ENCODE peak calls at places on chromosomes 16 and 17, in five cellular contexts. One of them, this sample, is unnamed.

GRCh38 chr16:3274490-3274889 is 8.8 kb upstream of the ZNF263 start:
- DNase-seq in stimulated activated CD4-positive, alpha-beta T cell treated with anti-CD3 and anti-CD28 coated beads, Interleukin-15, amount 100 ng/mL, for 1 hour: no peak
- DNase-seq in substantia nigra: no peak
- DNase-seq in activated CD8-positive, alpha-beta T cell treated with anti-CD3 and anti-CD28 coated beads, Interleukin-2, amount 10 ng/mL, durations not matched to agents 7 days and 5 days: no peak
- DNase-seq in activated CD4-positive, alpha-beta T cell treated with anti-CD3 and anti-CD28 coated beads, Interleukin-2, amount 10 ng/mL, durations not matched to agents 7 days and 5 days: no peak
- DNase-seq in this sample: no peak

GRCh38 chr17:44736551-44737240 is 22.1 kb upstream of the ADAM11 start:
- DNase-seq in activated CD4-positive, alpha-beta T cell treated with anti-CD3 and anti-CD28 coated beads, Interleukin-2, amount 10 ng/mL, durations not matched to agents 7 days and 5 days: no peak
- DNase-seq in substantia nigra: no peak
- DNase-seq in activated CD8-positive, alpha-beta T cell treated with anti-CD3 and anti-CD28 coated beads, Interleukin-2, amount 10 ng/mL, durations not matched to agents 7 days and 5 days: no peak
- DNase-seq in stimulated activated CD4-positive, alpha-beta T cell treated with anti-CD3 and anti-CD28 coated beads, Interleukin-15, amount 100 ng/mL, for 1 hour: no peak
- DNase-seq in this sample: no peak

GRCh38 chr16:10920726-10921427 is 21.4 kb downstream of the DEXI start:
- DNase-seq in activated CD4-positive, alpha-beta T cell treated with anti-CD3 and anti-CD28 coated beads, Interleukin-2, amount 10 ng/mL, durations not matched to agents 7 days and 5 days: no peak
- DNase-seq in stimulated activated CD4-positive, alpha-beta T cell treated with anti-CD3 and anti-CD28 coated beads, Interleukin-15, amount 100 ng/mL, for 1 hour: no peak
- DNase-seq in activated CD8-positive, alpha-beta T cell treated with anti-CD3 and anti-CD28 coated beads, Interleukin-2, amount 10 ng/mL, durations not matched to agents 7 days and 5 days: no peak
- DNase-seq in substantia nigra: no peak
- DNase-seq in this sample: no peak

GRCh38 chr17:28554565-28554964 is 2.1 kb upstream of the UNC119 start:
- DNase-seq in activated CD8-positive, alpha-beta T cell treated with anti-CD3 and anti-CD28 coated beads, Interleukin-2, amount 10 ng/mL, durations not matched to agents 7 days and 5 days: no peak
- DNase-seq in stimulated activated CD4-positive, alpha-beta T cell treated with anti-CD3 and anti-CD28 coated beads, Interleukin-15, amount 100 ng/mL, for 1 hour: no peak
- DNase-seq in substantia nigra: no peak
- DNase-seq in activated CD4-positive, alpha-beta T cell treated with anti-CD3 and anti-CD28 coated beads, Interleukin-2, amount 10 ng/mL, durations not matched to agents 7 days and 5 days: no peak
- DNase-seq in this sample: no peak

GRCh38 chr16:38941-39892 is 14.2 kb downstream of the POLR3K start:
- DNase-seq in substantia nigra: no peak
- DNase-seq in activated CD4-positive, alpha-beta T cell treated with anti-CD3 and anti-CD28 coated beads, Interleukin-2, amount 10 ng/mL, durations not matched to agents 7 days and 5 days: peak; percentile 76
- DNase-seq in stimulated activated CD4-positive, alpha-beta T cell treated with anti-CD3 and anti-CD28 coated beads, Interleukin-15, amount 100 ng/mL, for 1 hour: peak; percentile 11
- DNase-seq in activated CD8-positive, alpha-beta T cell treated with anti-CD3 and anti-CD28 coated beads, Interleukin-2, amount 10 ng/mL, durations not matched to agents 7 days and 5 days: peak; percentile 87
- DNase-seq in this sample: no peak

GRCh38 chr17:7750321-7750821 is 32.8 kb downstream of the DNAH2 start:
- DNase-seq in substantia nigra: no peak
- DNase-seq in stimulated activated CD4-positive, alpha-beta T cell treated with anti-CD3 and anti-CD28 coated beads, Interleukin-15, amount 100 ng/mL, for 1 hour: no peak
- DNase-seq in activated CD8-positive, alpha-beta T cell treated with anti-CD3 and anti-CD28 coated beads, Interleukin-2, amount 10 ng/mL, durations not matched to agents 7 days and 5 days: no peak
- DNase-seq in activated CD4-positive, alpha-beta T cell treated with anti-CD3 and anti-CD28 coated beads, Interleukin-2, amount 10 ng/mL, durations not matched to agents 7 days and 5 days: no peak
- DNase-seq in this sample: no peak

GRCh38 chr17:78537217-78537860 is 39.9 kb downstream of the DNAH17 start:
- DNase-seq in activated CD8-positive, alpha-beta T cell treated with anti-CD3 and anti-CD28 coated beads, Interleukin-2, amount 10 ng/mL, durations not matched to agents 7 days and 5 days: no peak
- DNase-seq in activated CD4-positive, alpha-beta T cell treated with anti-CD3 and anti-CD28 coated beads, Interleukin-2, amount 10 ng/mL, durations not matched to agents 7 days and 5 days: no peak
- DNase-seq in stimulated activated CD4-positive, alpha-beta T cell treated with anti-CD3 and anti-CD28 coated beads, Interleukin-15, amount 100 ng/mL, for 1 hour: no peak
- DNase-seq in substantia nigra: no peak
- DNase-seq in this sample: no peak

GRCh38 chr17:74453665-74454196 is 12.7 kb upstream of the CD300A start:
- DNase-seq in substantia nigra: no peak
- DNase-seq in activated CD8-positive, alpha-beta T cell treated with anti-CD3 and anti-CD28 coated beads, Interleukin-2, amount 10 ng/mL, durations not matched to agents 7 days and 5 days: no peak
- DNase-seq in activated CD4-positive, alpha-beta T cell treated with anti-CD3 and anti-CD28 coated beads, Interleukin-2, amount 10 ng/mL, durations not matched to agents 7 days and 5 days: peak; percentile 65
- DNase-seq in stimulated activated CD4-positive, alpha-beta T cell treated with anti-CD3 and anti-CD28 coated beads, Interleukin-15, amount 100 ng/mL, for 1 hour: peak; percentile 39
- DNase-seq in this sample: no peak

GRCh38 chr16:886802-887731 is 83.7 kb downstream of the LMF1 start:
- DNase-seq in substantia nigra: no peak
- DNase-seq in activated CD4-positive, alpha-beta T cell treated with anti-CD3 and anti-CD28 coated beads, Interleukin-2, amount 10 ng/mL, durations not matched to agents 7 days and 5 days: no peak
- DNase-seq in activated CD8-positive, alpha-beta T cell treated with anti-CD3 and anti-CD28 coated beads, Interleukin-2, amount 10 ng/mL, durations not matched to agents 7 days and 5 days: no peak
- DNase-seq in stimulated activated CD4-positive, alpha-beta T cell treated with anti-CD3 and anti-CD28 coated beads, Interleukin-15, amount 100 ng/mL, for 1 hour: no peak
- DNase-seq in this sample: no peak

GRCh38 chr17:80949451-80950421 is 41.9 kb upstream of the CHMP6 start:
- DNase-seq in substantia nigra: no peak
- DNase-seq in activated CD8-positive, alpha-beta T cell treated with anti-CD3 and anti-CD28 coated beads, Interleukin-2, amount 10 ng/mL, durations not matched to agents 7 days and 5 days: no peak
- DNase-seq in activated CD4-positive, alpha-beta T cell treated with anti-CD3 and anti-CD28 coated beads, Interleukin-2, amount 10 ng/mL, durations not matched to agents 7 days and 5 days: no peak
- DNase-seq in stimulated activated CD4-positive, alpha-beta T cell treated with anti-CD3 and anti-CD28 coated beads, Interleukin-15, amount 100 ng/mL, for 1 hour: no peak
- DNase-seq in this sample: no peak

This sample was measured in mesothelial cell of epicardium.